ENCODE peak calls at places on chromosomes 6 and 20, in four cellular contexts. Z is A549, D is HepG2, M is H1. O is an unnamed sample.

GRCh38 chr6:10373642-10374359 is 41.1 kb downstream of the TFAP2A start:
- DNase-seq in Z (peak), D (peak), M (no peak), O (no peak)

GRCh38 chr6:169800668-169801395 is 49.4 kb downstream of the ERMARD start:
- DNase-seq in Z (peak), D (peak), M (no peak), O (no peak)

GRCh38 chr20:57902478-57902877 is 192.7 kb upstream of the PMEPA1 start:
- DNase-seq in Z (no peak), D (no peak), M (no peak), O (no peak)

GRCh38 chr6:46144270-46144669 is 14.5 kb downstream of the ENPP4 start:
- DNase-seq in Z (no peak), D (no peak), M (no peak), O (no peak)

GRCh38 chr6:106872044-106872443 is 102.5 kb downstream of the CD24 start:
- DNase-seq in Z (no peak), D (no peak), M (no peak), O (no peak)

GRCh38 chr6:68732423-68732822 is 97.3 kb downstream of the ADGRB3 start:
- DNase-seq in Z (no peak), D (no peak), M (no peak), O (peak)

GRCh38 chr20:805713-806112 is 27.8 kb upstream of the FAM110A start:
- DNase-seq in Z (peak), D (no peak), M (no peak), O (no peak)

GRCh38 chr20:57381596-57382503 is 9.3 kb upstream of the RBM38 start:
- DNase-seq in Z (peak), D (peak), M (no peak), O (peak)

DNA sequence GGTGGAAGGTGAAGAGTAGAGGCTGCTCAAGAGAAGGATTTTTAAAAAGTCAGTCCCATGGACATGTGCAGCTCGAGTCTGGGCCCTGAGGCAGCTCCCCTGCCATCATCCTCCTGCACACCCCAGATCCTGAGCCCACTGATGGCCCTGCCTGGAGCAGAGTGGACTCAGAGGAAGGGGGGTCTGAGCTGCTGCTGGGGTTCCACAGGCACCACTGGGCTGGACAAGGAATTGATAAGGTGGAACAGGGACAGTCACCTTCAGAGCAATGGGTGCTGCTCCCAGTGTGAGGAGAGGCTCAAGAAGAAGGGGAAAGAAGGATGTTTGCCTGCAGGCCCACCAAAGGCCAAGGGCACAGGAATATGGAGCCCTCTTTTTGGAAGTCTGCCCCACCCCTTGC is 6.2 kb downstream of the ULBP2 start:
- DNase-seq in Z (no peak), D (no peak), M (no peak), O (no peak)
- TF ChIP-seq PHF8 in Z (no peak), D (no peak), M (no peak), O (no peak)

GRCh38 chr6:166825553-166826145 is 130.7 kb downstream of the RNASET2 start:
- DNase-seq in Z (no peak), D (no peak), M (no peak), O (no peak)
- TF ChIP-seq PHF8 in Z (no peak), D (no peak), M (no peak), O (no peak)

DNA sequence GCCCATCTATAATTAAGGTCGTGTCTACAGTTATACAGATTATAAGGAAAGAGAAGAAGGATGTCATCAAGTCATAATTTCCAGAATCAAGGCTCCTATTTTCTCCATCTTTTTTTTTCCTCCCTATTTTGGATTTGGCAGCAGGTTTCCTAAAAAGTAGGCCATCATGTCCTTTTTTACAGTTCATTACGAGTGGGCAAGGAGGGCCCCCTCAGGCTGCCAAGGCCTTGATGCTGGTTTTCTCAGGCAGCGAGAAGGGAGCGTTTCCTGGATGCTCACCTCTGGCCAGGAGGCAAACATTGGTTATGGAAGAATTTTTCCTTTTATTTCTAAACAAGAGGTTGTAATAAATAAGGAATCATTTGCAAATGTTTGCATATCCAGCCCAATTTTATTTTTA is 414.6 kb downstream of the DHX35 start:
- DNase-seq in Z (no peak), D (no peak), M (no peak), O (no peak)
- TF ChIP-seq PHF8 in Z (no peak), D (no peak), M (no peak), O (no peak)

GRCh38 chr20:7348253-7348652 is 580.8 kb downstream of the BMP2 start:
- DNase-seq in Z (no peak), D (no peak), M (no peak), O (no peak)

GRCh38 chr20:7346026-7346425 is 578.5 kb downstream of the BMP2 start:
- DNase-seq in Z (no peak), D (no peak), M (no peak), O (no peak)

GRCh38 chr20:7347409-7347808 is 579.9 kb downstream of the BMP2 start:
- DNase-seq in Z (no peak), D (no peak), M (no peak), O (no peak)

GRCh38 chr20:7352165-7352564 is 584.7 kb downstream of the BMP2 start:
- DNase-seq in Z (no peak), D (no peak), M (no peak), O (no peak)

GRCh38 chr20:7346562-7346961 is 579.1 kb downstream of the BMP2 start:
- DNase-seq in Z (no peak), D (no peak), M (no peak), O (no peak)
- TF ChIP-seq PHF8 in Z (no peak), D (no peak), M (no peak), O (no peak)

GRCh38 chr6:109456710-109457595 is 1.4 kb upstream of the MICAL1 start:
- DNase-seq in Z (no peak), D (no peak), M (no peak), O (no peak)

GRCh38 chr6:109456283-109456583 is 661 bp upstream of the MICAL1 start:
- DNase-seq in Z (no peak), D (no peak), M (no peak), O (no peak)

GRCh38 chr6:109455161-109455501 is 441 bp downstream of the MICAL1 start:
- DNase-seq in Z (no peak), D (no peak), M (no peak), O (no peak)

GRCh38 chr6:109454483-109455160 is 950 bp downstream of the MICAL1 start:
- DNase-seq in Z (no peak), D (no peak), M (no peak), O (no peak)

DNA sequence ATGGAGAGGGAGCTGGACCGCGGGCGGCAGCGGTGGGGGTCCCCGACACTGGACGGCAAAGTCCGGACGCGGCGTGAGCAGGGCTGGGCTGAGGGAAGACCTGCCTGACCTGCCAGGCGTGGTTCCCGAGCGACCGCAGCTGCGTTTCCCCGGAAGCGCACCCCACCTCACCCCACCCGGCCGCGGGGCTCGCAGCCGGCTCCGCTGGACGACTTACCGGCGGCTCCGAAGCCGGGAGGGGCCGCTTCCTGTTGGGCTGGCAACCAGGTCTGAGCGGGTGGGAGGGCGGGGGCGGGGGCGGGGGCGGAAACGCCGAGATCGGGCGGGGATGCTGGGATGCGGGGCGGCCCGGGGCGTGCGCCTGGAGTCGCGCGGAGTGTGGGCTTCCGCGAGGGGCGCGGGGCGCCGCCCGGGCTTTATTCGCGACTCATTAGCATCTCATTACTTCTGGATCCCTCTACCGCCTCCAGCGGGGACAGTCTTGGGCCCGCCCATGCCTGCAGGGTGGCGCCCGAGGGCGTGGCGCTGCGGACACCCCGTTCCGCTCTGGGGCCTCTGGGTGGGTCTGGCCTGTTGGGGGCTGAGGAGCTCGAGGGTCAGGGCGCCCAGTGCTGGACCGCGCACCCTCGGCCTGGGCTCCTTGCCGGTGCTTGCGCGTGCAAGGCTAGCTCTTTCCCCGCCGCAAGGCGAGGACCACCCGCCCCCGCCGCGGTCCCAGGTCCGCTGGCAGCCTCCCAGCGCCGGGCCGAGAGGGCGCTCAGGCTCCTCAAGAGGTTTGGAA is at the start of gene MICAL1:
- DNase-seq in Z (peak), D (peak), M (no peak), O (peak)
- TF ChIP-seq PHF8 in Z (no peak), D (peak), M (peak), O (peak)

GRCh38 chr6:100172322-100172713 is 178.3 kb upstream of the MCHR2 start:
- DNase-seq in Z (no peak), D (no peak), M (no peak), O (no peak)
- TF ChIP-seq PHF8 in Z (no peak), D (no peak), M (no peak), O (no peak)

O was measured in K562.